ENCODE peak calls at places on chromosomes 6 and 20, in nine cellular contexts. V is lower leg skin, I is cardiac fibroblast, S is breast epithelium, A is endodermal cell, B is prostate gland, W is AG04449, P is K562, T is fibroblast of lung. L is an unnamed sample.

GRCh38 chr6:126643352-126643751 is 303.4 kb downstream of the CENPW start:
- DNase-seq in V (no peak), I (no peak), S (no peak), A (no peak), B (no peak), W (no peak), P (no peak), T (no peak), L (no peak)

GRCh38 chr20:13793001-13793400 is 8.2 kb downstream of the NDUFAF5 start:
- DNase-seq in V (no peak), I (no peak), S (no peak), A (no peak), B (no peak), W (no peak), P (no peak), T (no peak), L (no peak)

GRCh38 chr6:39984051-39984450 is 49.8 kb upstream of the MOCS1 start:
- DNase-seq in V (no peak), I (no peak), S (no peak), A (no peak), B (no peak), W (no peak), P (no peak), T (no peak), L (no peak)

GRCh38 chr6:107318100-107318736 is 141.1 kb downstream of the PDSS2 start:
- DNase-seq in V (no peak), I (peak), S (no peak), A (peak), B (peak), W (no peak), P (peak), T (peak), L (peak)

GRCh38 chr6:169398342-169399105 is 144.9 kb upstream of the THBS2 start:
- DNase-seq in V (peak), I (no peak), S (no peak), A (no peak), B (no peak), W (no peak), P (no peak), T (no peak), L (no peak)

GRCh38 chr6:138719744-138720143 is 53.8 kb upstream of the CCDC28A start:
- DNase-seq in V (no peak), I (no peak), S (no peak), A (no peak), B (no peak), W (no peak), P (no peak), T (no peak), L (no peak)

GRCh38 chr6:127516676-127517273 is 2.4 kb downstream of the MTCL3 start:
- DNase-seq in V (no peak), I (peak), S (no peak), A (peak), B (no peak), W (no peak), P (peak), T (peak), L (peak)

GRCh38 chr20:32902456-32903420 is 44.0 kb downstream of the EFCAB8 start:
- DNase-seq in V (no peak), I (peak), S (no peak), A (peak), B (peak), W (no peak), P (peak), T (peak), L (peak)

GRCh38 chr6:118886641-118887040 is 7.3 kb upstream of the ASF1A start:
- DNase-seq in V (no peak), I (no peak), S (no peak), A (no peak), B (no peak), W (no peak), P (no peak), T (no peak), L (no peak)

GRCh38 chr20:45934046-45934586 is 367 bp upstream of the PCIF1 start:
- DNase-seq in V (no peak), I (peak), S (no peak), A (peak), B (peak), W (no peak), P (peak), T (peak), L (no peak)

GRCh38 chr20:2507464-2507863 is 1.3 kb downstream of the ZNF343 start:
- DNase-seq in V (no peak), I (peak), S (no peak), A (no peak), B (no peak), W (no peak), P (no peak), T (peak), L (no peak)

GRCh38 chr6:7633361-7633760 is 43.4 kb downstream of the SNRNP48 start:
- DNase-seq in V (no peak), I (peak), S (no peak), A (no peak), B (no peak), W (no peak), P (no peak), T (no peak), L (no peak)
- H3K4me3 ChIP-seq in V (no peak), I (no peak), S (no peak), A (no peak), B (no peak), W (no peak), P (no peak), T (no peak), L (no peak)

GRCh38 chr6:83068628-83069027 is 1.2 kb downstream of the DOP1A start:
- DNase-seq in V (no peak), I (no peak), S (no peak), A (no peak), B (no peak), W (no peak), P (no peak), T (no peak), L (no peak)

GRCh38 chr6:83069633-83070032 is 2.2 kb downstream of the DOP1A start:
- DNase-seq in V (no peak), I (no peak), S (no peak), A (no peak), B (no peak), W (no peak), P (no peak), T (no peak), L (no peak)

GRCh38 chr6:83065511-83066192 is at the start of gene UBE3D:
- DNase-seq in V (peak), I (peak), S (peak), A (peak), B (peak), W (no peak), P (peak), T (peak), L (no peak)

GRCh38 chr6:83071023-83071422 is 3.6 kb downstream of the DOP1A start:
- DNase-seq in V (no peak), I (peak), S (no peak), A (peak), B (no peak), W (no peak), P (no peak), T (no peak), L (no peak)

DNA sequence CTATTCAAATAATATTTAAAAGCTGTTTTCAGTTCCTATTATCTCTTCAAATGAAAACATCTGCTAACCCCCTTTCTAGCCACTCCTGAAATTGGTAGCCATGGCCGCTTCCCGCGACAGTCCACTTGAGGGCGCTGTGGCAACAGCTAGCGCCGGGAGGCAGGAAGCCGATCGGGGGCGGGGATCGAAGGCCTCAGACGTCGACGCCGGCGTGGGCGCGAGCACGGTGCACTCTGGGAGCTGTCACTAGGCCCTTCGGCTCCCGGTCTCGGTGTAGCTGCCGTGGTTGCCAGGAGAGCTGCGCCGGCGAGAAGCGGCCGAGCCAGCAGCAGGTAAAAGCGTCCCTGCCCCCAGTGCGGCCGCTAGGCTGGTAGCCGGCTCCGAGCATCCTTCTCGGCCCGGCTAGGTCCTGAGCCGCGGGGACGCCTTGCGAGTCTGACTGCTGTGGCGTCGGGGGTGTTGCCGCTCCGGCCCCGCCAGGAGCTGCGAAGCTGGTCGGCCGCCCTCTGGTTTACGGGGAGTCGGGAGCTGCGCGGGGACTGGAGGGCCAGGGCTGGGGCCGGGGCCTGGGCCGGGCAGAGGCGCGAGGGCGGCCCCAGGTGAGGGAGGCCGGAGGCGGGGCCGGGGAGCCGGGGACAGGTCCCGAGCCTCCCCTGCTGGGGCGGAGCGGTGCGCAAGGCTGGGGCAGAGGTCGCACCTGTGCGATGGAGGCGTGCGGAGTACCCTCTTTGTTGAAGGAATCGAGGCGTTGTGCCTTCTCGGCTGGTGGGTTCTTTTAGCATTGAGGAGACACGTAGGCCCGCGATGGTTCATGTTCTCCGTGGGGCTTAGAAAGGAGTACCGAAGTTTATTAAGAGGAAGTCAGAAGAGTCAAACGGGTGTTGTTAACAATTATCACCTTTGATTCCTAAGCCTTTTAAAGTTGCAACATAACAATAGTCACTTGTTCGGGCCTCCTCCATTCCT is at the start of gene DOP1A:
- DNase-seq in V (peak), I (peak), S (peak), A (peak), B (peak), W (peak), P (peak), T (peak), L (peak)
- TF ChIP-seq CTCF in V (no peak), I (peak), S (peak), A (peak), B (peak), W (peak), P (peak), T (peak), L (peak)

DNA sequence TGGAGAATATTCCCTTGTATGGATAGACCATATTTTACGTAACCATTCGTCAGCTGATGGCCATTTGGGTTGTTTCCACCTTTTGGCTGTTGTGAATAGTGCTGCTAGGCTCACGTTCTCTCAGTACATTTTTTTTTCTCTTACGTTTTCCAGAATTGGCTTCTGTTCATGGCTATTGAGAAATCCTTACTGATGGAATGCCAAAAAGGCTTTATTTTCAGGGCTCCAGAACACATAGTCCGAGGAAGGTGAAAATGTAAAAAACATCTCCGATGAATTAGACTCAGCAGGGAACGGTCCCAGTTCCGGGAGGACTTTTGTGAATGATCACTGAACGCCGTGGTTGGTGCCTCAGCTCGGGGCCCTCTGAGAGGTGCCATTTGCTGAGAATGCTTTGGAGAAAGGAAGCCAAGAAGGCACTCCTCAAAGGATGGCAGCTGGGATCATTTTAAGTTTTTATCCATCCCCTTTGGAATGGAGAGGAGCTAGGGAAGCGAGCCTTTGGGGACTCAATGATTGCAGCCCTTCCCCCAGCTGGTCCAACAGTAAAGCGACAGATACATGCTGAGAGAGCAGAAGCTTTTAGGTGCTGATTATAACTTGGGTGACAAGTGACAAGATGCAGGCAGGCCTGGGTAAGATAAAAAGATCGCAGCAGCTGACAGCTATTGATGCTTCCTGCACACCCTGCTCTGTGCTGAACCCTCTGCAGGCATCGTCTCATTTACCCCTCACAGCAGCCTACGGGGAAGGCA is 133.3 kb upstream of the KCNG1 start:
- DNase-seq in V (no peak), I (peak), S (no peak), A (no peak), B (no peak), W (no peak), P (no peak), T (peak), L (peak)
- H3K4me3 ChIP-seq in V (no peak), I (no peak), S (no peak), A (no peak), B (no peak), W (no peak), P (no peak), T (no peak), L (no peak)

GRCh38 chr6:16238057-16238657 is at the start of gene GMPR:
- DNase-seq in V (peak), I (peak), S (peak), A (peak), B (peak), W (no peak), P (peak), T (peak), L (no peak)

GRCh38 chr6:16237242-16237641 is 1.1 kb upstream of the GMPR start:
- DNase-seq in V (no peak), I (no peak), S (no peak), A (no peak), B (no peak), W (no peak), P (no peak), T (no peak), L (no peak)

GRCh38 chr6:16236009-16236501 is 2.3 kb upstream of the GMPR start:
- DNase-seq in V (no peak), I (peak), S (no peak), A (no peak), B (peak), W (no peak), P (no peak), T (no peak), L (no peak)

GRCh38 chr6:16238658-16239089 is 287 bp downstream of the GMPR start:
- DNase-seq in V (no peak), I (no peak), S (no peak), A (no peak), B (no peak), W (no peak), P (peak), T (no peak), L (no peak)

GRCh38 chr6:16236648-16237199 is 1.7 kb upstream of the GMPR start:
- DNase-seq in V (no peak), I (peak), S (no peak), A (no peak), B (peak), W (no peak), P (peak), T (peak), L (peak)
- TF ChIP-seq CTCF in V (no peak), I (no peak), S (no peak), A (no peak), B (no peak), W (no peak), P (no peak), T (no peak), L (no peak)

GRCh38 chr6:26427093-26427809 is 13.1 kb upstream of the BTN3A3 start:
- DNase-seq in V (no peak), I (no peak), S (no peak), A (no peak), B (no peak), W (no peak), P (peak), T (no peak), L (no peak)

GRCh38 chr6:26421259-26422144 is 18.8 kb upstream of the BTN3A3 start:
- DNase-seq in V (peak), I (peak), S (peak), A (peak), B (peak), W (peak), P (peak), T (peak), L (peak)

GRCh38 chr6:26420607-26421235 is 18.6 kb downstream of the BTN3A1 start:
- DNase-seq in V (no peak), I (peak), S (no peak), A (peak), B (no peak), W (no peak), P (peak), T (peak), L (no peak)

GRCh38 chr6:26428206-26428605 is 12.1 kb upstream of the BTN3A3 start:
- DNase-seq in V (no peak), I (no peak), S (no peak), A (no peak), B (no peak), W (no peak), P (no peak), T (no peak), L (no peak)

DNA sequence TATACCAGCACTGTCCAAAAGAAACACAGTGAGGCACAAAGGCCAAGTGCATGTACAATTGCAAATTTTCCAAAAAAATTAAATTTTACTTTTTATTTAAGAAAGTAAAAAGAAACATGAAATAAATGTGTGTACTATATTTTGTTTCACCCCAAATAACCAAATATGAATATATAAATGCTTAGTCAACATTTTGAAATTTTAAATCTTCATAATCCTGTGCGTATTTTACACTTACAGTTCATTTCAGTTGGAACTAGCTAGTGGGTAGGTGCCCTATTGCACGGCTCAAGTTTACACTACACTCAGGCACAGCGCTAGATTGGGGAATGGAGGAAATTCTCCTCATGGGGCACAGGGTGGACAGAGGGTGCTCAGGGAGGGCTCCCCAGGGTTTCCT is 18.0 kb upstream of the BTN3A3 start:
- DNase-seq in V (no peak), I (no peak), S (no peak), A (no peak), B (no peak), W (no peak), P (no peak), T (no peak), L (no peak)
- H3K4me3 ChIP-seq in V (no peak), I (peak), S (peak), A (peak), B (no peak), W (peak), P (peak), T (peak), L (peak)

DNA sequence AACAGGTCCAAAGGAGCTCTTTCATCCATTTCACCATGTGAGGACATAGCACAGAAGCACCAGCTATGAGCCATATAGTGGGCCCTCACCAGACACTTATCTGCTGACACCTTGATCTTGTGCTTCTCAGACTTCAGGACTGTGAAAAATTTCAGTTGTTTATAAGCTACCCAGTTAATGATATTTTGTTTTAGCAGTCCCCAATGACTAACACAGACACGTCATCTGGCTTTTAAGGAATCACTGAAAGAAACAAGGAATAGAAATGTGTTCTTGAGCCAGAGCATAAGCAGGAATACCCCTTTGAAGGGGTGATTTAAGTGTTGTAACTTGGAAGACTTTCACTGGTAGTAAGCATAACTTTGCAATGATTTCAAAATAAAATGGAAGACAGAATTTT is 214.7 kb upstream of the PTCHD4 start:
- DNase-seq in V (no peak), I (peak), S (no peak), A (no peak), B (no peak), W (no peak), P (no peak), T (peak), L (no peak)
- TF ChIP-seq CTCF in V (no peak), I (no peak), S (no peak), A (no peak), B (no peak), W (no peak), P (no peak), T (no peak), L (no peak)

GRCh38 chr6:135231469-135231844 is 50.3 kb downstream of the MYB start:
- DNase-seq in V (no peak), I (peak), S (no peak), A (no peak), B (no peak), W (no peak), P (no peak), T (no peak), L (no peak)
- H3K4me3 ChIP-seq in V (no peak), I (no peak), S (no peak), A (no peak), B (no peak), W (no peak), P (no peak), T (no peak), L (no peak)

GRCh38 chr6:10588562-10589428 is 67.6 kb downstream of the GCNT2 start:
- DNase-seq in V (no peak), I (no peak), S (no peak), A (no peak), B (no peak), W (no peak), P (no peak), T (no peak), L (no peak)

GRCh38 chr6:10589983-10590382 is 68.8 kb downstream of the GCNT2 start:
- DNase-seq in V (no peak), I (no peak), S (no peak), A (no peak), B (no peak), W (no peak), P (no peak), T (no peak), L (no peak)

GRCh38 chr6:10586302-10586701 is 65.2 kb downstream of the GCNT2 start:
- DNase-seq in V (no peak), I (no peak), S (no peak), A (peak), B (no peak), W (no peak), P (no peak), T (no peak), L (no peak)

GRCh38 chr6:10589429-10589727 is 68.2 kb downstream of the GCNT2 start:
- DNase-seq in V (no peak), I (no peak), S (no peak), A (no peak), B (no peak), W (no peak), P (no peak), T (no peak), L (no peak)

GRCh38 chr6:10587694-10588392 is 66.7 kb downstream of the GCNT2 start:
- DNase-seq in V (no peak), I (no peak), S (no peak), A (no peak), B (no peak), W (no peak), P (peak), T (no peak), L (no peak)
- TF ChIP-seq CTCF in V (no peak), I (no peak), S (no peak), A (no peak), B (no peak), W (no peak), P (no peak), T (no peak), L (no peak)